ENCODE peak calls at places on chromosomes 1 and 21, in five cellular contexts. W is AG09309, U is omental fat pad, K is right cardiac atrium, M is posterior vena cava. G is an unnamed sample.

GRCh38 chr1:199684686-199685273 is 342.7 kb upstream of the NR5A2 start:
- DNase-seq in M (no peak), W (peak), K (no peak), U (no peak), G (no peak)

GRCh38 chr1:21647431-21648373 is 21.5 kb downstream of the RAP1GAP start:
- DNase-seq in U (no peak), M (no peak), K (no peak), W (no peak), G (no peak)

GRCh38 chr1:1554926-1555915 is 14.8 kb upstream of the TMEM240 start:
- DNase-seq in M (peak), K (no peak), U (no peak), W (no peak), G (no peak)

GRCh38 chr1:209768354-209768774 is 12.5 kb downstream of the TRAF3IP3 start:
- DNase-seq in M (no peak), K (no peak), W (no peak), U (no peak), G (no peak)

GRCh38 chr1:87156124-87156523 is 172.6 kb upstream of the LMO4 start:
- DNase-seq in W (no peak), K (no peak), U (no peak), M (no peak), G (no peak)

GRCh38 chr1:181674617-181675016 is 191.3 kb downstream of the CACNA1E start:
- DNase-seq in M (no peak), W (no peak), K (no peak), U (no peak), G (no peak)

GRCh38 chr1:18901952-18902522 is 318 bp downstream of the ALDH4A1 start:
- DNase-seq in W (no peak), M (no peak), U (no peak), K (no peak), G (no peak)

GRCh38 chr1:52919720-52920199 is 1.8 kb downstream of the ECHDC2 start:
- DNase-seq in U (no peak), M (no peak), W (no peak), K (no peak), G (no peak)

GRCh38 chr1:43206721-43207228 is 34.6 kb downstream of the CFAP57 start:
- DNase-seq in U (no peak), K (peak), W (peak), M (no peak), G (no peak)

GRCh38 chr1:17831619-17832018 is 76.5 kb downstream of the ACTL8 start:
- DNase-seq in M (no peak), K (no peak), W (no peak), U (no peak), G (peak)

GRCh38 chr1:87595384-87595781 is 266.7 kb downstream of the LMO4 start:
- DNase-seq in W (no peak), U (no peak), M (no peak), K (no peak), G (no peak)

GRCh38 chr1:177351361-177352108 is 180.8 kb downstream of the BRINP2 start:
- DNase-seq in U (no peak), W (no peak), M (no peak), K (no peak), G (no peak)

GRCh38 chr1:7326366-7326765 is 444.7 kb upstream of the VAMP3 start:
- DNase-seq in K (no peak), M (no peak), W (no peak), U (no peak), G (no peak)

GRCh38 chr1:222592171-222592570 is 2.4 kb upstream of the TAF1A start:
- DNase-seq in W (peak), K (no peak), U (no peak), M (no peak), G (no peak)

GRCh38 chr1:199545780-199546179 is 481.7 kb upstream of the NR5A2 start:
- DNase-seq in U (no peak), W (no peak), K (no peak), M (no peak), G (no peak)

GRCh38 chr1:10867138-10867721 is 70.8 kb upstream of the CASZ1 start:
- DNase-seq in W (no peak), M (no peak), U (peak), K (peak), G (no peak)

GRCh38 chr1:175019524-175019923 is 3.7 kb downstream of the MRPS14 start:
- DNase-seq in K (no peak), M (no peak), W (no peak), U (no peak), G (no peak)

GRCh38 chr1:45326627-45327591 is at the start of gene HPDL:
- DNase-seq in U (no peak), W (no peak), M (peak), K (peak), G (peak)

GRCh38 chr21:36615274-36615964 is 83.5 kb upstream of the SIM2 start:
- DNase-seq in U (no peak), W (no peak), M (no peak), K (no peak), G (no peak)

GRCh38 chr1:19664453-19665043 is at the start of gene HTR6:
- DNase-seq in K (no peak), M (no peak), W (no peak), U (no peak), G (no peak)

GRCh38 chr1:193448682-193449461 is 262.5 kb upstream of the B3GALT2 start:
- DNase-seq in K (no peak), U (no peak), M (no peak), W (no peak), G (no peak)

GRCh38 chr21:45819478-45820170 is 161.9 kb upstream of the COL6A1 start:
- DNase-seq in M (peak), K (no peak), U (no peak), W (no peak), G (no peak)

GRCh38 chr1:216310776-216311175 is 112.5 kb downstream of the USH2A start:
- DNase-seq in K (no peak), U (no peak), W (no peak), M (no peak), G (no peak)

GRCh38 chr1:33301273-33301984 is 19.5 kb downstream of the A3GALT2 start:
- DNase-seq in K (no peak), M (peak), W (no peak), U (no peak), G (no peak)

GRCh38 chr1:58065520-58065919 is 481.0 kb downstream of the OMA1 start:
- DNase-seq in M (no peak), K (no peak), U (no peak), W (no peak), G (no peak)